ENCODE peak calls at places on chromosomes 12 and 14, in six cellular contexts. One of them, this sample, is unnamed. For H3K4me1 and H3K9me3, the result is how much of the 10 kb centered on the place peaks cover.

GRCh38 chr12:12176402-12176801 is 90.4 kb downstream of the LRP6 start:
- DNase-seq in breast epithelium: no peak
- DNase-seq in PC-9: no peak
- DNase-seq in tibial artery: no peak
- DNase-seq in SK-N-SH: no peak
- DNase-seq in psoas muscle: no peak
- DNase-seq in this sample: no peak

GRCh38 chr14:84403585-84403984 is 1126.4 kb upstream of the FLRT2 start:
- DNase-seq in breast epithelium: no peak
- DNase-seq in PC-9: peak
- DNase-seq in tibial artery: no peak
- DNase-seq in SK-N-SH: no peak
- DNase-seq in psoas muscle: no peak
- DNase-seq in this sample: peak

GRCh38 chr14:61321385-61322010 is at the start of gene PRKCH:
- DNase-seq in breast epithelium: peak
- DNase-seq in PC-9: peak
- DNase-seq in tibial artery: peak
- DNase-seq in SK-N-SH: peak
- DNase-seq in psoas muscle: peak
- DNase-seq in this sample: peak

GRCh38 chr12:107349008-107349747 is 255.8 kb upstream of the CRY1 start:
- DNase-seq in breast epithelium: peak
- DNase-seq in PC-9: peak
- DNase-seq in tibial artery: no peak
- DNase-seq in SK-N-SH: peak
- DNase-seq in psoas muscle: no peak
- DNase-seq in this sample: peak

GRCh38 chr14:23443411-23443812 is 8.0 kb upstream of the MYH7 start:
- DNase-seq in breast epithelium: no peak
- DNase-seq in PC-9: no peak
- DNase-seq in tibial artery: no peak
- DNase-seq in SK-N-SH: no peak
- DNase-seq in psoas muscle: no peak
- DNase-seq in this sample: no peak

GRCh38 chr14:56650977-56651376 is 71.4 kb downstream of the TMEM260 start:
- DNase-seq in breast epithelium: no peak
- DNase-seq in PC-9: no peak
- DNase-seq in tibial artery: no peak
- DNase-seq in SK-N-SH: no peak
- DNase-seq in psoas muscle: no peak
- DNase-seq in this sample: no peak

GRCh38 chr14:63717704-63718103 is 10.2 kb downstream of the SGPP1 start:
- DNase-seq in breast epithelium: no peak
- DNase-seq in PC-9: no peak
- DNase-seq in tibial artery: no peak
- DNase-seq in SK-N-SH: peak
- DNase-seq in psoas muscle: no peak
- DNase-seq in this sample: no peak

GRCh38 chr14:72649603-72650227 is 244.2 kb downstream of the DPF3 start:
- DNase-seq in breast epithelium: no peak
- DNase-seq in PC-9: no peak
- DNase-seq in tibial artery: no peak
- DNase-seq in SK-N-SH: no peak
- DNase-seq in psoas muscle: no peak
- DNase-seq in this sample: no peak

GRCh38 chr12:116964004-116964739 is 53.4 kb downstream of the FBXW8 start:
- DNase-seq in breast epithelium: no peak
- DNase-seq in PC-9: no peak
- DNase-seq in tibial artery: no peak
- DNase-seq in SK-N-SH: peak
- DNase-seq in psoas muscle: no peak
- DNase-seq in this sample: no peak

GRCh38 chr12:132397934-132398385 is 68.6 kb upstream of the GALNT9 start:
- DNase-seq in breast epithelium: no peak
- DNase-seq in PC-9: no peak
- DNase-seq in tibial artery: peak
- DNase-seq in SK-N-SH: no peak
- DNase-seq in psoas muscle: no peak
- DNase-seq in this sample: no peak

GRCh38 chr12:69896653-69897381 is 71.8 kb downstream of the MYRFL start:
- DNase-seq in breast epithelium: no peak
- DNase-seq in PC-9: no peak
- DNase-seq in tibial artery: no peak
- DNase-seq in SK-N-SH: no peak
- DNase-seq in psoas muscle: no peak
- DNase-seq in this sample: no peak

GRCh38 chr12:55737581-55738112 is 5.3 kb upstream of the GDF11 start:
- DNase-seq in breast epithelium: no peak
- DNase-seq in PC-9: no peak
- DNase-seq in tibial artery: no peak
- DNase-seq in SK-N-SH: peak
- DNase-seq in psoas muscle: no peak
- DNase-seq in this sample: no peak

GRCh38 chr12:91988076-91988475 is 157.6 kb downstream of the BTG1 start:
- DNase-seq in breast epithelium: no peak
- DNase-seq in PC-9: no peak
- DNase-seq in tibial artery: peak
- DNase-seq in SK-N-SH: no peak
- DNase-seq in psoas muscle: no peak
- DNase-seq in this sample: no peak

GRCh38 chr14:75439989-75440388 is 12.2 kb downstream of the JDP2 start:
- DNase-seq in breast epithelium: no peak
- DNase-seq in PC-9: no peak
- DNase-seq in tibial artery: no peak
- DNase-seq in SK-N-SH: no peak
- DNase-seq in psoas muscle: no peak
- DNase-seq in this sample: no peak

GRCh38 chr14:90518941-90519256 is 122.1 kb downstream of the CALM1 start:
- DNase-seq in breast epithelium: no peak
- DNase-seq in PC-9: no peak
- DNase-seq in tibial artery: no peak
- DNase-seq in SK-N-SH: no peak
- DNase-seq in psoas muscle: no peak
- DNase-seq in this sample: no peak

GRCh38 chr12:85623726-85624125 is 212.5 kb downstream of the RASSF9 start:
- DNase-seq in breast epithelium: no peak
- DNase-seq in PC-9: no peak
- DNase-seq in tibial artery: no peak
- DNase-seq in SK-N-SH: no peak
- DNase-seq in psoas muscle: no peak
- DNase-seq in this sample: no peak

GRCh38 chr14:69270795-69271708 is 11.1 kb downstream of the GALNT16 start:
- DNase-seq in breast epithelium: no peak
- DNase-seq in PC-9: no peak
- DNase-seq in tibial artery: no peak
- DNase-seq in SK-N-SH: no peak
- DNase-seq in psoas muscle: no peak
- DNase-seq in this sample: no peak

GRCh38 chr12:78209851-78210493 is 379.3 kb downstream of the NAV3 start:
- DNase-seq in breast epithelium: no peak
- DNase-seq in PC-9: no peak
- DNase-seq in tibial artery: no peak
- DNase-seq in SK-N-SH: no peak
- DNase-seq in psoas muscle: no peak
- DNase-seq in this sample: no peak

GRCh38 chr12:27497446-27497845 is 26.6 kb upstream of the PPFIBP1 start:
- DNase-seq in breast epithelium: no peak
- DNase-seq in PC-9: no peak
- DNase-seq in tibial artery: no peak
- DNase-seq in SK-N-SH: no peak
- DNase-seq in psoas muscle: no peak
- DNase-seq in this sample: no peak

GRCh38 chr12:95225645-95226212 is 8.1 kb downstream of the VEZT start:
- DNase-seq in breast epithelium: no peak
- DNase-seq in PC-9: no peak
- DNase-seq in tibial artery: no peak
- DNase-seq in SK-N-SH: no peak
- DNase-seq in psoas muscle: no peak
- DNase-seq in this sample: no peak

GRCh38 chr12:45490232-45490881 is 239.1 kb upstream of the ARID2 start:
- DNase-seq in breast epithelium: no peak
- DNase-seq in PC-9: no peak
- DNase-seq in tibial artery: no peak
- DNase-seq in SK-N-SH: no peak
- DNase-seq in psoas muscle: no peak
- DNase-seq in this sample: peak

GRCh38 chr12:44544018-44544417 is 332.1 kb downstream of the NELL2 start:
- DNase-seq in breast epithelium: no peak
- DNase-seq in PC-9: no peak
- DNase-seq in tibial artery: no peak
- DNase-seq in SK-N-SH: no peak
- DNase-seq in psoas muscle: no peak
- DNase-seq in this sample: no peak

DNA sequence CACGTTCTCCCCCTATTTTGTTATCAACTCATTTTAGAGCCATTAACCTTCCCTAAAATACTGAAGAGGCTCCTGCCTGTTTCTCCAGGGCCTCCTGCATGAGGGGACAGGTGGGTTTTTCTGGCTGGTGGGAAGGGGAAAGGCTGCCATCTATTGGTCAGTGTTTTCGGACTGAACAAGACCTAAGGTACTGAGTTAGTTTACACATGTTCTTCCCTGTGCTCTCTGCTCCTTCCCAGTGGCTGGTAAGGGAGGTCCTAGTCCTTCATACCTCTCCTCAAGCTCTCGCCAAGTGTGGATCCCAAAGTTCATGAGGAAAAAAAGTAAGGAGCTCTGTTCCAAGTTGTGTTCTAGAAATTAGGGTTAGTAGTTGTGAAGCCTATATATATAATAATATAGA is 357.5 kb downstream of the FSCB start:
- DNase-seq in breast epithelium: no peak
- DNase-seq in PC-9: peak
- DNase-seq in tibial artery: no peak
- DNase-seq in SK-N-SH: peak
- DNase-seq in psoas muscle: no peak
- DNase-seq in this sample: peak
- H3K4me1 ChIP-seq in breast epithelium: under half
- H3K4me1 ChIP-seq in PC-9: under half
- H3K4me1 ChIP-seq in tibial artery: under half
- H3K4me1 ChIP-seq in SK-N-SH: under half
- H3K4me1 ChIP-seq in psoas muscle: under half
- H3K4me1 ChIP-seq in this sample: under half

GRCh38 chr12:125247477-125247876 is 182.2 kb downstream of the AACS start:
- DNase-seq in breast epithelium: no peak
- DNase-seq in PC-9: no peak
- DNase-seq in tibial artery: no peak
- DNase-seq in SK-N-SH: peak
- DNase-seq in psoas muscle: no peak
- DNase-seq in this sample: no peak
- H3K9me3 ChIP-seq in breast epithelium: under half
- H3K9me3 ChIP-seq in PC-9: under half
- H3K9me3 ChIP-seq in tibial artery: under half
- H3K9me3 ChIP-seq in SK-N-SH: under half
- H3K9me3 ChIP-seq in psoas muscle: under half
- H3K9me3 ChIP-seq in this sample: under half

DNA sequence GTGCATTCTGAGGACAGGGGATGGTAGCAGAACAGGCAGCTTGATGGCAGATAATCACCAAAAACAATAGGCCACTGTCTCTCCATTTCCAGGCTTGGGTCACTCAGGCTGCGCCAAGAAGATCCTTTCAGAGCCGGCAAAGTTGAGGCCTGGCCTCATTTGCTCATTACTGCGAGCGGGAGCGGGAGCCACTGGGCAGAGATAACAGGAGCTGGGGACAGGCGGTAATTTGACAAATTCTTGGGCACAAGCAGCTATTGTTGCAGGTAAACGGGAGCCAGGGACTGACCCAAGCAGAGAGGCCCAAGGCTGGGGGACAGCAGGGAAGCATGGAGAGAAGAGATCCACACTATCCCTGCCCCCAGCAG is 2.1 kb downstream of the MSI1 start:
- DNase-seq in breast epithelium: no peak
- DNase-seq in PC-9: no peak
- DNase-seq in tibial artery: no peak
- DNase-seq in SK-N-SH: no peak
- DNase-seq in psoas muscle: no peak
- DNase-seq in this sample: no peak
- H3K4me3 ChIP-seq in breast epithelium: no peak
- H3K4me3 ChIP-seq in PC-9: no peak
- H3K4me3 ChIP-seq in tibial artery: no peak
- H3K4me3 ChIP-seq in SK-N-SH: no peak
- H3K4me3 ChIP-seq in psoas muscle: no peak
- H3K4me3 ChIP-seq in this sample: no peak

GRCh38 chr12:50932787-50933280 is 19.5 kb upstream of the HIGD1C start:
- DNase-seq in breast epithelium: no peak
- DNase-seq in PC-9: no peak
- DNase-seq in tibial artery: no peak
- DNase-seq in SK-N-SH: no peak
- DNase-seq in psoas muscle: no peak
- DNase-seq in this sample: peak

GRCh38 chr12:50934981-50935807 is 17.1 kb upstream of the HIGD1C start:
- DNase-seq in breast epithelium: no peak
- DNase-seq in PC-9: no peak
- DNase-seq in tibial artery: no peak
- DNase-seq in SK-N-SH: no peak
- DNase-seq in psoas muscle: no peak
- DNase-seq in this sample: no peak

GRCh38 chr12:50934371-50934851 is 17.9 kb upstream of the HIGD1C start:
- DNase-seq in breast epithelium: no peak
- DNase-seq in PC-9: no peak
- DNase-seq in tibial artery: peak
- DNase-seq in SK-N-SH: no peak
- DNase-seq in psoas muscle: no peak
- DNase-seq in this sample: no peak

GRCh38 chr12:50936821-50937220 is 15.5 kb upstream of the HIGD1C start:
- DNase-seq in breast epithelium: no peak
- DNase-seq in PC-9: no peak
- DNase-seq in tibial artery: no peak
- DNase-seq in SK-N-SH: no peak
- DNase-seq in psoas muscle: no peak
- DNase-seq in this sample: no peak

GRCh38 chr12:50933459-50934124 is 18.8 kb upstream of the HIGD1C start:
- DNase-seq in breast epithelium: no peak
- DNase-seq in PC-9: no peak
- DNase-seq in tibial artery: no peak
- DNase-seq in SK-N-SH: no peak
- DNase-seq in psoas muscle: no peak
- DNase-seq in this sample: peak
- H3K4me1 ChIP-seq in breast epithelium: under half
- H3K4me1 ChIP-seq in PC-9: under half
- H3K4me1 ChIP-seq in tibial artery: under half
- H3K4me1 ChIP-seq in SK-N-SH: under half
- H3K4me1 ChIP-seq in psoas muscle: half or more
- H3K4me1 ChIP-seq in this sample: under half

GRCh38 chr12:79566452-79566851 is 124.3 kb downstream of the PAWR start:
- DNase-seq in breast epithelium: no peak
- DNase-seq in PC-9: no peak
- DNase-seq in tibial artery: no peak
- DNase-seq in SK-N-SH: no peak
- DNase-seq in psoas muscle: no peak
- DNase-seq in this sample: no peak
- H3K9me3 ChIP-seq in breast epithelium: under half
- H3K9me3 ChIP-seq in PC-9: under half
- H3K9me3 ChIP-seq in tibial artery: under half
- H3K9me3 ChIP-seq in SK-N-SH: under half
- H3K9me3 ChIP-seq in psoas muscle: under half
- H3K9me3 ChIP-seq in this sample: under half

GRCh38 chr12:62192486-62193250 is 67.5 kb upstream of the USP15 start:
- DNase-seq in breast epithelium: no peak
- DNase-seq in PC-9: peak
- DNase-seq in tibial artery: peak
- DNase-seq in SK-N-SH: peak
- DNase-seq in psoas muscle: peak
- DNase-seq in this sample: peak
- H3K4me3 ChIP-seq in breast epithelium: peak
- H3K4me3 ChIP-seq in PC-9: no peak
- H3K4me3 ChIP-seq in tibial artery: peak
- H3K4me3 ChIP-seq in SK-N-SH: peak
- H3K4me3 ChIP-seq in psoas muscle: peak
- H3K4me3 ChIP-seq in this sample: no peak